ENCODE peak calls at places on chromosomes 3 and 15, in five cellular contexts. H is AG08396, P is astrocyte, Q is nucleus accumbens, A is spleen. S is an unnamed sample.

GRCh38 chr15:62594017-62594416 is 428.9 kb upstream of the C2CD4B start:
- DNase-seq in H (no peak), P (no peak), Q (no peak), A (no peak), S (no peak)

GRCh38 chr15:93088200-93088980 is 621 bp downstream of the RGMA start:
- DNase-seq in H (peak), P (peak), Q (no peak), A (peak), S (peak)

GRCh38 chr3:107892960-107893359 is 197.9 kb downstream of the CD47 start:
- DNase-seq in H (no peak), P (no peak), Q (no peak), A (no peak), S (no peak)

GRCh38 chr3:161893972-161894371 is 397.4 kb downstream of the OTOL1 start:
- DNase-seq in H (no peak), P (peak), Q (no peak), A (no peak), S (no peak)

GRCh38 chr3:13039286-13039896 is 33.8 kb downstream of the IQSEC1 start:
- DNase-seq in H (no peak), P (no peak), Q (no peak), A (no peak), S (no peak)

GRCh38 chr3:72738752-72739520 is 109.3 kb downstream of the SHQ1 start:
- DNase-seq in H (peak), P (no peak), Q (peak), A (peak), S (peak)

GRCh38 chr3:1442271-1442670 is 349.4 kb downstream of the CNTN6 start:
- DNase-seq in H (no peak), P (no peak), Q (no peak), A (no peak), S (no peak)

GRCh38 chr15:74955796-74956647 is 550 bp downstream of the RPP25 start:
- DNase-seq in H (no peak), P (peak), Q (peak), A (peak), S (peak)

GRCh38 chr3:54994026-54994626 is 66.3 kb upstream of the LRTM1 start:
- DNase-seq in H (no peak), P (peak), Q (no peak), A (no peak), S (no peak)

GRCh38 chr3:45095916-45096526 is 50.2 kb downstream of the CDCP1 start:
- DNase-seq in H (no peak), P (no peak), Q (no peak), A (no peak), S (no peak)

GRCh38 chr15:48046813-48047483 is 73.8 kb upstream of the SLC24A5 start:
- DNase-seq in H (no peak), P (no peak), Q (no peak), A (no peak), S (no peak)

GRCh38 chr15:44289352-44289790 is 852 bp downstream of the GOLM2 start:
- DNase-seq in H (peak), P (peak), Q (no peak), A (no peak), S (no peak)

GRCh38 chr3:37200141-37200540 is 25.8 kb upstream of the LRRFIP2 start:
- DNase-seq in H (no peak), P (no peak), Q (no peak), A (no peak), S (no peak)

GRCh38 chr3:150106752-150107428 is 136.2 kb upstream of the PFN2 start:
- DNase-seq in H (peak), P (peak), Q (no peak), A (no peak), S (no peak)

GRCh38 chr3:15636028-15636709 is 34.6 kb downstream of the BTD start:
- DNase-seq in H (peak), P (peak), Q (no peak), A (no peak), S (no peak)

GRCh38 chr3:25902586-25902985 is 112.7 kb downstream of the OXSM start:
- DNase-seq in H (no peak), P (no peak), Q (no peak), A (no peak), S (no peak)